ENCODE peak calls at places on chromosomes 4 and X, in eight cellular contexts. J is HepG2; B is lower lobe of right lung; A is mesenchymal stem cell; I is CD8-positive, alpha-beta T cell; V is neuronal stem cell; M is MM.1S; U is AG04450. F is an unnamed sample. For H3K9me3, the result is how much of the 10 kb centered on the place peaks cover.

GRCh38 chrX:28584025-28584424 is 3.2 kb upstream of the IL1RAPL1 start:
- DNase-seq in A (no peak), M (no peak), B (no peak), V (no peak), I (no peak), U (no peak), J (no peak), F (no peak)

GRCh38 chr4:60223098-60223497 is 977.0 kb upstream of the ADGRL3 start:
- DNase-seq in V (no peak), M (no peak), A (peak), U (no peak), J (no peak), B (no peak), I (no peak), F (no peak)

GRCh38 chrX:1221296-1221845 is 8.9 kb upstream of the CRLF2 start:
- DNase-seq in M (no peak), B (no peak), U (no peak), I (no peak), J (no peak), V (no peak), A (no peak), F (no peak)

GRCh38 chrX:8724176-8724757 is 7.7 kb downstream of the ANOS1 start:
- DNase-seq in U (no peak), J (no peak), A (no peak), B (no peak), M (no peak), V (no peak), I (no peak), F (no peak)

GRCh38 chr4:16916719-16917337 is 18.4 kb upstream of the LDB2 start:
- DNase-seq in A (peak), J (peak), I (peak), M (peak), B (no peak), V (no peak), U (no peak), F (no peak)

GRCh38 chr4:106083065-106083464 is 187.8 kb downstream of the NPNT start:
- DNase-seq in M (no peak), I (no peak), A (no peak), V (no peak), U (no peak), J (no peak), B (no peak), F (no peak)

GRCh38 chr4:140351778-140352177 is 21.7 kb upstream of the SCOC start:
- DNase-seq in M (no peak), A (no peak), B (no peak), U (no peak), J (no peak), I (no peak), V (no peak), F (no peak)

GRCh38 chr4:13529130-13529919 is 15.0 kb downstream of the NKX3-2 start:
- DNase-seq in A (no peak), V (no peak), I (no peak), U (no peak), M (peak), J (no peak), B (no peak), F (no peak)

GRCh38 chr4:15428611-15429010 is 778 bp downstream of the C1QTNF7 start:
- DNase-seq in B (no peak), M (no peak), A (no peak), I (no peak), U (no peak), V (no peak), J (no peak), F (peak)

GRCh38 chrX:45077748-45078424 is 122.8 kb downstream of the DIPK2B start:
- DNase-seq in I (no peak), J (no peak), U (no peak), M (peak), A (no peak), V (no peak), B (no peak), F (no peak)

GRCh38 chr4:164956766-164957643 is 20.5 kb downstream of the TRIM61 start:
- DNase-seq in M (peak), A (peak), J (no peak), V (peak), I (peak), B (peak), U (no peak), F (peak)

GRCh38 chr4:113447695-113448265 is 313.8 kb downstream of the CAMK2D start:
- DNase-seq in A (peak), I (no peak), V (no peak), U (no peak), B (peak), J (no peak), M (peak), F (no peak)

GRCh38 chr4:374298-375160 is 36.9 kb downstream of the ZNF141 start:
- DNase-seq in J (no peak), B (no peak), M (no peak), V (no peak), A (no peak), I (no peak), U (no peak), F (no peak)

GRCh38 chr4:373062-373839 is 35.6 kb downstream of the ZNF141 start:
- DNase-seq in M (no peak), J (no peak), V (no peak), U (no peak), I (no peak), A (peak), B (no peak), F (no peak)
- H3K9me3 ChIP-seq in M (under half), J (half or more), V (under half), U (under half), I (half or more), A (half or more), B (half or more), F (under half)

DNA sequence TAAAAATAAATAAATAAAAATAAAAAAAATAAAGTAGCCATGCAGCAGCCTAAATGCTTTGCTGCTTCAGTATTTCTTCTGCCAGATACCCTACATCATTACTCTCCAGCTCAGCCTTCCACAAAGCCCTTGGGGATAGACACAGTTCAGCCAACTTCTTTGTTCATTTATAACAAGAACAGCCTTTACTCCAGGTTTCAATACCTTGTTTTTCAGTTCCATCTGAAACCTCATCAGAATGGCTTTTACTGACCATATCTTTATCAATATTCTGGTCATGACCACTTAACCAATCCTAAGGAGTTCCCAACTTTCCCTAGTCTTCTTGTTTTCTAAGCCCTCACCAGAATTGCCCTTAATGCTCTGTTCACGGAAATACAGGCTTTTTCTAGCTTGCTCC is 128.3 kb upstream of the MED14 start:
- DNase-seq in A (no peak), V (no peak), M (no peak), J (no peak), B (no peak), U (no peak), I (no peak), F (no peak)
- H3K9me3 ChIP-seq in A (under half), V (under half), M (under half), J (under half), B (under half), U (under half), I (under half), F (under half)

GRCh38 chrX:82125103-82125502 is 923.2 kb downstream of the SH3BGRL start:
- DNase-seq in M (peak), A (no peak), I (no peak), V (no peak), U (no peak), B (no peak), J (no peak), F (no peak)
- H3K9me3 ChIP-seq in M (under half), A (under half), I (under half), V (under half), U (under half), B (under half), J (under half), F (under half)

GRCh38 chrX:64313624-64314023 is 81.6 kb downstream of the MTMR8 start:
- DNase-seq in B (no peak), I (no peak), A (no peak), U (no peak), V (no peak), M (no peak), J (no peak), F (no peak)
- H3K9me3 ChIP-seq in B (under half), I (under half), A (under half), U (under half), V (under half), M (under half), J (under half), F (under half)

GRCh38 chrX:148991502-148991901 is 491.1 kb downstream of the AFF2 start:
- DNase-seq in U (no peak), A (no peak), M (no peak), J (no peak), I (no peak), V (no peak), B (no peak), F (no peak)
- H3K9me3 ChIP-seq in U (under half), A (under half), M (under half), J (under half), I (under half), V (under half), B (under half), F (under half)

GRCh38 chr4:25234390-25235367 is 846 bp downstream of the PI4K2B start:
- DNase-seq in J (peak), B (peak), I (peak), V (peak), U (peak), M (peak), A (peak), F (peak)

GRCh38 chr4:25233737-25234389 is at the start of gene PI4K2B:
- DNase-seq in B (peak), I (peak), V (peak), J (peak), M (peak), A (peak), U (peak), F (peak)

GRCh38 chr4:25236971-25237370 is 3.1 kb downstream of the PI4K2B start:
- DNase-seq in J (no peak), B (no peak), M (no peak), U (no peak), V (no peak), A (no peak), I (no peak), F (no peak)

GRCh38 chr4:25235401-25235800 is 1.6 kb downstream of the PI4K2B start:
- DNase-seq in J (no peak), B (no peak), I (no peak), U (no peak), A (no peak), M (no peak), V (no peak), F (no peak)

GRCh38 chr4:25238052-25238451 is 4.2 kb downstream of the PI4K2B start:
- DNase-seq in V (no peak), U (no peak), A (no peak), I (no peak), B (no peak), M (no peak), J (no peak), F (no peak)
- H3K9me3 ChIP-seq in V (under half), U (under half), A (under half), I (under half), B (under half), M (under half), J (under half), F (under half)